ENCODE peak calls at places on chromosome 12, in four cellular contexts. Q is K562, J is HL-60, K is GM12878. T is an unnamed sample.

GRCh38 chr12:70443274-70443673 is 77.2 kb downstream of the KCNMB4 start:
- DNase-seq in Q (no peak), J (no peak), K (no peak), T (no peak)

GRCh38 chr12:105910030-105910429 is 228.7 kb downstream of the NUAK1 start:
- DNase-seq in Q (no peak), J (no peak), K (no peak), T (no peak)

GRCh38 chr12:14885718-14886201 is at the start of gene MGP:
- DNase-seq in Q (no peak), J (no peak), K (no peak), T (no peak)

GRCh38 chr12:11653215-11653753 is 3.8 kb downstream of the ETV6 start:
- DNase-seq in Q (peak), J (no peak), K (peak), T (no peak)

GRCh38 chr12:119412811-119413794 is 78.6 kb downstream of the CCDC60 start:
- DNase-seq in Q (peak), J (peak), K (no peak), T (peak)

GRCh38 chr12:1836854-1837411 is 16.6 kb downstream of the LRTM2 start:
- DNase-seq in Q (no peak), J (no peak), K (no peak), T (no peak)

GRCh38 chr12:104248444-104248843 is 32.9 kb downstream of the TXNRD1 start:
- DNase-seq in Q (no peak), J (no peak), K (no peak), T (no peak)

GRCh38 chr12:26058308-26058707 is 66.5 kb downstream of the BHLHE41 start:
- DNase-seq in Q (peak), J (no peak), K (no peak), T (no peak)

GRCh38 chr12:95605087-95605486 is 53.8 kb upstream of the USP44 start:
- DNase-seq in Q (no peak), J (no peak), K (no peak), T (no peak)

GRCh38 chr12:105523164-105524057 is 192.9 kb downstream of the C12orf75 start:
- DNase-seq in Q (no peak), J (no peak), K (no peak), T (no peak)

GRCh38 chr12:88834226-88834625 is 254.0 kb upstream of the KITLG start:
- DNase-seq in Q (no peak), J (no peak), K (no peak), T (no peak)

GRCh38 chr12:118645219-118645618 is 268.9 kb downstream of the SUDS3 start:
- DNase-seq in Q (peak), J (no peak), K (no peak), T (no peak)

GRCh38 chr12:6822461-6823135 is 977 bp downstream of the GPR162 start:
- DNase-seq in Q (no peak), J (no peak), K (no peak), T (no peak)

GRCh38 chr12:111446044-111446581 is 40.4 kb downstream of the SH2B3 start:
- DNase-seq in Q (peak), J (no peak), K (no peak), T (no peak)

GRCh38 chr12:78703820-78704525 is 160.6 kb upstream of the SYT1 start:
- DNase-seq in Q (no peak), J (no peak), K (no peak), T (no peak)

GRCh38 chr12:57609091-57609780 is 2.0 kb upstream of the ARHGEF25 start:
- DNase-seq in Q (peak), J (no peak), K (no peak), T (no peak)

GRCh38 chr12:80837342-80837978 is 100.3 kb downstream of the LIN7A start:
- DNase-seq in Q (no peak), J (no peak), K (no peak), T (no peak)

GRCh38 chr12:94180558-94181296 is 32.4 kb downstream of the PLXNC1 start:
- DNase-seq in Q (no peak), J (peak), K (no peak), T (no peak)

GRCh38 chr12:42129595-42130204 is 15.0 kb downstream of the GXYLT1 start:
- DNase-seq in Q (peak), J (no peak), K (no peak), T (no peak)

GRCh38 chr12:32171211-32171610 is 64.6 kb downstream of the BICD1 start:
- DNase-seq in Q (no peak), J (no peak), K (no peak), T (no peak)

GRCh38 chr12:71556471-71556870 is 107.2 kb downstream of the ZFC3H1 start:
- DNase-seq in Q (no peak), J (no peak), K (no peak), T (no peak)

GRCh38 chr12:19759229-19759628 is 319.9 kb downstream of the AEBP2 start:
- DNase-seq in Q (no peak), J (no peak), K (no peak), T (no peak)

GRCh38 chr12:5973461-5974115 is 28.5 kb upstream of the ANO2 start:
- DNase-seq in Q (no peak), J (no peak), K (no peak), T (no peak)

GRCh38 chr12:34401659-34402227 is 379.4 kb downstream of the ALG10 start:
- DNase-seq in Q (no peak), J (no peak), K (no peak), T (no peak)

GRCh38 chr12:10153271-10154144 is 18.4 kb downstream of the OLR1 start:
- DNase-seq in Q (peak), J (no peak), K (no peak), T (peak)

GRCh38 chr12:22083167-22083566 is 37.1 kb downstream of the CMAS start:
- DNase-seq in Q (peak), J (no peak), K (no peak), T (no peak)

GRCh38 chr12:109902866-109903265 is 2.8 kb downstream of the TCHP start:
- DNase-seq in Q (no peak), J (no peak), K (no peak), T (no peak)

GRCh38 chr12:16281157-16281556 is 3.7 kb upstream of the SLC15A5 start:
- DNase-seq in Q (no peak), J (no peak), K (no peak), T (no peak)

GRCh38 chr12:124779161-124780141 is 84.2 kb downstream of the SCARB1 start:
- DNase-seq in Q (no peak), J (no peak), K (peak), T (no peak)

GRCh38 chr12:46089414-46090162 is 99.2 kb upstream of the SCAF11 start:
- DNase-seq in Q (no peak), J (no peak), K (no peak), T (no peak)

GRCh38 chr12:103561174-103561573 is 25.9 kb upstream of the STAB2 start:
- DNase-seq in Q (no peak), J (no peak), K (no peak), T (no peak)

GRCh38 chr12:52741378-52742195 is 35.6 kb downstream of the KRT76 start:
- DNase-seq in Q (peak), J (no peak), K (no peak), T (peak)

GRCh38 chr12:80445083-80445482 is 1.0 kb downstream of the PTPRQ start:
- DNase-seq in Q (no peak), J (no peak), K (no peak), T (no peak)

GRCh38 chr12:32533971-32534590 is 134.7 kb downstream of the FGD4 start:
- DNase-seq in Q (peak), J (no peak), K (no peak), T (no peak)

GRCh38 chr12:49012739-49013138 is 5.8 kb downstream of the PRKAG1 start:
- DNase-seq in Q (no peak), J (no peak), K (no peak), T (no peak)
- TF ChIP-seq SPI1 in Q (no peak), J (no peak), K (no peak), T (no peak)

DNA sequence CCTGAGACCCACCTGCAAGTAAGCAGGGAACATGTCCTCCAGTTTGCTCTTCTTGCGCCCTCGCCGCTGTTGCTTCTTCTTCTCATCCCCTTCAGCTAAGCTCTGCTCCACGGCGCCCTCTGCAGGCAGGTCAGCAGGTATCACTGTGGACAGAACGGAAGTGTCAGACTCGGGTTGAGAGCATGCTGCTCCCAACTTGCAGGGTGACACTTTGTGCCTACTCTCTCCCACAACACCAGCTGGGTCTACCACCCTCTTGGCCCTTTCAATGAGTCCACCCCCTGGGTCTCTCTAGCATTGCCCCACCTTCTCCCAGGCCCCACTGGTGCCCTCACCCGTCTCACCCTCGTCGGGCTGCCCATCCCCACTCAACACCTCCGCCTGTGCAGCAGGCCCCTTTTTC is 16.7 kb downstream of the KMT2D start:
- DNase-seq in Q (peak), J (no peak), K (no peak), T (peak)
- TF ChIP-seq SPI1 in Q (peak), J (peak), K (no peak), T (peak)

GRCh38 chr12:64890873-64891468 is 66.5 kb downstream of the TBC1D30 start:
- DNase-seq in Q (peak), J (peak), K (no peak), T (peak)
- TF ChIP-seq SPI1 in Q (no peak), J (no peak), K (no peak), T (no peak)

GRCh38 chr12:123063535-123063934 is 83.1 kb downstream of the ARL6IP4 start:
- DNase-seq in Q (peak), J (peak), K (no peak), T (no peak)
- TF ChIP-seq SPI1 in Q (no peak), J (no peak), K (no peak), T (no peak)

GRCh38 chr12:59973515-59973914 is 377.7 kb downstream of the SLC16A7 start:
- DNase-seq in Q (no peak), J (no peak), K (no peak), T (no peak)

GRCh38 chr12:59977779-59978178 is 381.9 kb downstream of the SLC16A7 start:
- DNase-seq in Q (no peak), J (no peak), K (no peak), T (no peak)

GRCh38 chr12:59972941-59973340 is 377.1 kb downstream of the SLC16A7 start:
- DNase-seq in Q (no peak), J (no peak), K (no peak), T (no peak)
- TF ChIP-seq SPI1 in Q (no peak), J (no peak), K (no peak), T (no peak)

DNA sequence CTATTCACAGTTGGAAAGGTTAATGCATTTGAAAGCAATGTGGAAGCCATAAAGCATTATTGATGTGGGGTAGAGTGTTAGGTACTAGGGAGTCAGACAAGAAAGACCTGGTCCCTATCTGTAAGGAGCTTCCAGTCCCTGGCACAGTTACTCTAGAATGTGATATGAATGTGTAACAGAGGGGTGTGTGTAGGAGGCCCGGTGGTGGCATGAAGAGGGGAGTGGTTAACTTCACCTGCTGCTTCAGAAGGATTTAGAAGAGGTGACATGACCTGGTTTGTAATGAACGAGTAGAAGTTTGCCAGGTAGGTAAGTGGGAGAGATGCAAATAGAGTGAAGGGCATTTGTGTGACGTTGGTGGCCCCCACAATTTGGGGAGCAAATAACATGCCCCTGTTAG is 15.1 kb upstream of the GALNT6 start:
- DNase-seq in Q (no peak), J (no peak), K (no peak), T (no peak)
- TF ChIP-seq SPI1 in Q (no peak), J (no peak), K (no peak), T (no peak)

GRCh38 chr12:29273178-29273843 is 107.7 kb downstream of the ERGIC2 start:
- DNase-seq in Q (no peak), J (no peak), K (no peak), T (no peak)
- TF ChIP-seq SPI1 in Q (no peak), J (no peak), K (no peak), T (no peak)

DNA sequence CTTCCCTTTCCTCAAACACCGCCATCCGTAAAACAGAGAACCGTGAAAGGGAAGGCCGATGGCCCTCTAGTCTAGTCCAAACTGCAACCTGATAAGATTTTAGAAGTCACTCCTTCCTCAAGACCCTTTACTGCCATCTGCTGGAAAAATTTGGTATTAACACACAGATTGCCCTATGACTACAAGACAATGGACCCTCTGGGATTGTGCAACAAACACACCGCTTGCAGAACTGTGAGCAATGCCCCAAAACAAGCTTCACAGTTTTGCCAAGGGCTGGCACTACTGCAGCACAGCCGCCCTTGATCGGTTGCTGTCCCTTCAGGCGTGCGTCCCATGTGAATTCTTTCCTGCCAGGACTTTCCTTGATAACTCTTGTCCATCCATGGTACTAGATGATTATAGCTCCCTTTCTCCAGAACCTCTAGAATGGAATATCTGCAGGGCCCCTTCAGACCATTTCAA is 23.1 kb downstream of the LLPH start:
- DNase-seq in Q (peak), J (peak), K (peak), T (no peak)
- TF ChIP-seq SPI1 in Q (no peak), J (no peak), K (no peak), T (no peak)

T was measured in GM12891.